ENCODE peak calls at places on chromosome 21, in eight cellular contexts. P, T, R, C, B, K, Z and J are unnamed samples.

GRCh38 chr21:34589511-34590282 is 25.2 kb downstream of the RCAN1 start:
- DNase-seq in P (no peak), T (no peak), R (peak; percentile 70), C (no peak), B (no peak), K (no peak), Z (no peak), J (no peak)

GRCh38 chr21:36377391-36377842 is 7.8 kb upstream of the CHAF1B start:
- DNase-seq in P (no peak), T (no peak), R (no peak), C (no peak), B (no peak), K (no peak), Z (no peak), J (no peak)

GRCh38 chr21:44394733-44395132 is 41.3 kb downstream of the TRPM2 start:
- DNase-seq in P (no peak), T (no peak), R (no peak), C (no peak), B (no peak), K (no peak), Z (no peak), J (peak; percentile 8)

GRCh38 chr21:41477641-41478318 is 30.2 kb downstream of the TMPRSS2 start:
- DNase-seq in P (no peak), T (peak; percentile 38), R (no peak), C (peak; percentile 70), B (peak; percentile 39), K (peak; percentile 28), Z (no peak), J (no peak)

GRCh38 chr21:27104749-27105439 is 138.0 kb upstream of the ADAMTS5 start:
- DNase-seq in P (no peak), T (no peak), R (no peak), C (no peak), B (peak; percentile 37), K (no peak), Z (no peak), J (peak; percentile 26)

GRCh38 chr21:44905725-44906084 is 15.0 kb downstream of the ITGB2 start:
- DNase-seq in P (no peak), T (no peak), R (no peak), C (no peak), B (no peak), K (no peak), Z (no peak), J (no peak)

GRCh38 chr21:27406297-27407009 is 439.6 kb upstream of the ADAMTS5 start:
- DNase-seq in P (no peak), T (no peak), R (no peak), C (no peak), B (peak; percentile 50), K (no peak), Z (no peak), J (peak; percentile 52)

GRCh38 chr21:45300786-45301520 is 13.3 kb upstream of the POFUT2 start:
- DNase-seq in P (no peak), T (peak; percentile 18), R (no peak), C (no peak), B (no peak), K (no peak), Z (no peak), J (no peak)

GRCh38 chr21:32494946-32495703 is 82.6 kb downstream of the EVA1C start:
- DNase-seq in P (no peak), T (no peak), R (no peak), C (no peak), B (peak; percentile 59), K (no peak), Z (no peak), J (peak; percentile 65)

GRCh38 chr21:28334407-28334806 is 658.3 kb downstream of the LTN1 start:
- DNase-seq in P (no peak), T (no peak), R (no peak), C (no peak), B (no peak), K (no peak), Z (no peak), J (no peak)

GRCh38 chr21:28523367-28523766 is 469.3 kb downstream of the LTN1 start:
- DNase-seq in P (no peak), T (no peak), R (no peak), C (no peak), B (no peak), K (no peak), Z (no peak), J (no peak)

GRCh38 chr21:39120876-39121599 is 62.2 kb downstream of the PSMG1 start:
- DNase-seq in P (no peak), T (no peak), R (no peak), C (no peak), B (no peak), K (no peak), Z (no peak), J (no peak)

GRCh38 chr21:44427241-44428120 is 27.8 kb upstream of the LRRC3 start:
- DNase-seq in P (no peak), T (peak; percentile 52), R (no peak), C (no peak), B (no peak), K (no peak), Z (no peak), J (no peak)

GRCh38 chr21:33325222-33326067 is 675 bp downstream of the IFNAR1 start:
- DNase-seq in P (peak; percentile 54), T (peak; percentile 76), R (peak; percentile 73), C (peak; percentile 57), B (peak; percentile 65), K (peak; percentile 69), Z (peak; percentile 68), J (peak; percentile 58)

GRCh38 chr21:44294391-44295162 is 5.3 kb upstream of the PFKL start:
- DNase-seq in P (no peak), T (no peak), R (no peak), C (peak; percentile 64), B (peak; percentile 53), K (peak; percentile 44), Z (no peak), J (peak; percentile 66)